ENCODE peak calls at places on chromosome 3, in ten cellular contexts. One of them, this sample, is unnamed.

GRCh38 chr3:100682056-100682853 is 27.0 kb upstream of the TFG start:
- DNase-seq in NCI-H1417: no peak
- DNase-seq in ACHN: no peak
- DNase-seq in AG08396: no peak
- DNase-seq in stimulated activated CD4-positive, alpha-beta T cell treated with anti-CD3 and anti-CD28 coated beads, TNF-alpha, amount 100 ng/mL, for 1 hour: no peak
- DNase-seq in mammary epithelial cell: no peak
- DNase-seq in stimulated activated CD8-positive, alpha-beta memory T cell treated with anti-CD3 and anti-CD28 coated beads, Interleukin-7, amount 100 ng/mL, for 1 hour: no peak
- DNase-seq in RKO: no peak
- DNase-seq in effector memory CD4-positive, alpha-beta T cell: no peak
- DNase-seq in transverse colon: no peak
- DNase-seq in this sample: no peak

GRCh38 chr3:133644768-133645167 is 17.0 kb downstream of the TOPBP1 start:
- DNase-seq in stimulated activated CD8-positive, alpha-beta memory T cell treated with anti-CD3 and anti-CD28 coated beads, Interleukin-7, amount 100 ng/mL, for 1 hour: no peak
- DNase-seq in mammary epithelial cell: peak
- DNase-seq in NCI-H1417: no peak
- DNase-seq in effector memory CD4-positive, alpha-beta T cell: no peak
- DNase-seq in RKO: no peak
- DNase-seq in stimulated activated CD4-positive, alpha-beta T cell treated with anti-CD3 and anti-CD28 coated beads, TNF-alpha, amount 100 ng/mL, for 1 hour: no peak
- DNase-seq in ACHN: peak
- DNase-seq in transverse colon: no peak
- DNase-seq in AG08396: peak
- DNase-seq in this sample: peak

GRCh38 chr3:101068876-101069606 is 75.8 kb upstream of the ABI3BP start:
- DNase-seq in NCI-H1417: no peak
- DNase-seq in stimulated activated CD8-positive, alpha-beta memory T cell treated with anti-CD3 and anti-CD28 coated beads, Interleukin-7, amount 100 ng/mL, for 1 hour: no peak
- DNase-seq in stimulated activated CD4-positive, alpha-beta T cell treated with anti-CD3 and anti-CD28 coated beads, TNF-alpha, amount 100 ng/mL, for 1 hour: no peak
- DNase-seq in transverse colon: no peak
- DNase-seq in RKO: no peak
- DNase-seq in mammary epithelial cell: no peak
- DNase-seq in ACHN: no peak
- DNase-seq in effector memory CD4-positive, alpha-beta T cell: no peak
- DNase-seq in AG08396: no peak
- DNase-seq in this sample: no peak

GRCh38 chr3:177754508-177754921 is 557.2 kb upstream of the TBL1XR1 start:
- DNase-seq in stimulated activated CD4-positive, alpha-beta T cell treated with anti-CD3 and anti-CD28 coated beads, TNF-alpha, amount 100 ng/mL, for 1 hour: no peak
- DNase-seq in transverse colon: no peak
- DNase-seq in stimulated activated CD8-positive, alpha-beta memory T cell treated with anti-CD3 and anti-CD28 coated beads, Interleukin-7, amount 100 ng/mL, for 1 hour: no peak
- DNase-seq in mammary epithelial cell: no peak
- DNase-seq in effector memory CD4-positive, alpha-beta T cell: no peak
- DNase-seq in AG08396: no peak
- DNase-seq in NCI-H1417: peak
- DNase-seq in ACHN: no peak
- DNase-seq in RKO: no peak
- DNase-seq in this sample: no peak

GRCh38 chr3:126081618-126082333 is 2.1 kb downstream of the SLC41A3 start:
- DNase-seq in transverse colon: no peak
- DNase-seq in stimulated activated CD8-positive, alpha-beta memory T cell treated with anti-CD3 and anti-CD28 coated beads, Interleukin-7, amount 100 ng/mL, for 1 hour: no peak
- DNase-seq in effector memory CD4-positive, alpha-beta T cell: no peak
- DNase-seq in ACHN: peak
- DNase-seq in RKO: peak
- DNase-seq in mammary epithelial cell: peak
- DNase-seq in stimulated activated CD4-positive, alpha-beta T cell treated with anti-CD3 and anti-CD28 coated beads, TNF-alpha, amount 100 ng/mL, for 1 hour: no peak
- DNase-seq in NCI-H1417: no peak
- DNase-seq in AG08396: peak
- DNase-seq in this sample: peak

GRCh38 chr3:142279965-142280590 is 54.7 kb upstream of the GK5 start:
- DNase-seq in RKO: peak
- DNase-seq in effector memory CD4-positive, alpha-beta T cell: peak
- DNase-seq in mammary epithelial cell: peak
- DNase-seq in NCI-H1417: peak
- DNase-seq in ACHN: peak
- DNase-seq in transverse colon: peak
- DNase-seq in AG08396: peak
- DNase-seq in stimulated activated CD8-positive, alpha-beta memory T cell treated with anti-CD3 and anti-CD28 coated beads, Interleukin-7, amount 100 ng/mL, for 1 hour: no peak
- DNase-seq in stimulated activated CD4-positive, alpha-beta T cell treated with anti-CD3 and anti-CD28 coated beads, TNF-alpha, amount 100 ng/mL, for 1 hour: no peak
- DNase-seq in this sample: peak

GRCh38 chr3:8593022-8593817 is 51.4 kb downstream of the SSUH2 start:
- DNase-seq in RKO: no peak
- DNase-seq in effector memory CD4-positive, alpha-beta T cell: no peak
- DNase-seq in AG08396: no peak
- DNase-seq in ACHN: no peak
- DNase-seq in stimulated activated CD8-positive, alpha-beta memory T cell treated with anti-CD3 and anti-CD28 coated beads, Interleukin-7, amount 100 ng/mL, for 1 hour: no peak
- DNase-seq in transverse colon: no peak
- DNase-seq in NCI-H1417: no peak
- DNase-seq in mammary epithelial cell: no peak
- DNase-seq in stimulated activated CD4-positive, alpha-beta T cell treated with anti-CD3 and anti-CD28 coated beads, TNF-alpha, amount 100 ng/mL, for 1 hour: no peak
- DNase-seq in this sample: no peak

GRCh38 chr3:178406206-178406605 is 130.0 kb upstream of the KCNMB2 start:
- DNase-seq in effector memory CD4-positive, alpha-beta T cell: no peak
- DNase-seq in mammary epithelial cell: no peak
- DNase-seq in AG08396: no peak
- DNase-seq in stimulated activated CD8-positive, alpha-beta memory T cell treated with anti-CD3 and anti-CD28 coated beads, Interleukin-7, amount 100 ng/mL, for 1 hour: no peak
- DNase-seq in stimulated activated CD4-positive, alpha-beta T cell treated with anti-CD3 and anti-CD28 coated beads, TNF-alpha, amount 100 ng/mL, for 1 hour: no peak
- DNase-seq in ACHN: no peak
- DNase-seq in RKO: no peak
- DNase-seq in NCI-H1417: no peak
- DNase-seq in transverse colon: no peak
- DNase-seq in this sample: no peak

GRCh38 chr3:57837686-57838085 is 81.6 kb downstream of the SLMAP start:
- DNase-seq in transverse colon: no peak
- DNase-seq in NCI-H1417: no peak
- DNase-seq in AG08396: no peak
- DNase-seq in mammary epithelial cell: no peak
- DNase-seq in stimulated activated CD4-positive, alpha-beta T cell treated with anti-CD3 and anti-CD28 coated beads, TNF-alpha, amount 100 ng/mL, for 1 hour: no peak
- DNase-seq in RKO: no peak
- DNase-seq in ACHN: no peak
- DNase-seq in stimulated activated CD8-positive, alpha-beta memory T cell treated with anti-CD3 and anti-CD28 coated beads, Interleukin-7, amount 100 ng/mL, for 1 hour: no peak
- DNase-seq in effector memory CD4-positive, alpha-beta T cell: no peak
- DNase-seq in this sample: no peak

GRCh38 chr3:61417352-61417751 is 144.0 kb upstream of the PTPRG start:
- DNase-seq in effector memory CD4-positive, alpha-beta T cell: no peak
- DNase-seq in mammary epithelial cell: no peak
- DNase-seq in AG08396: peak
- DNase-seq in stimulated activated CD8-positive, alpha-beta memory T cell treated with anti-CD3 and anti-CD28 coated beads, Interleukin-7, amount 100 ng/mL, for 1 hour: no peak
- DNase-seq in RKO: no peak
- DNase-seq in transverse colon: no peak
- DNase-seq in NCI-H1417: no peak
- DNase-seq in ACHN: peak
- DNase-seq in stimulated activated CD4-positive, alpha-beta T cell treated with anti-CD3 and anti-CD28 coated beads, TNF-alpha, amount 100 ng/mL, for 1 hour: no peak
- DNase-seq in this sample: no peak